ENCODE peak calls at places on chromosomes 16 and 17, in five cellular contexts. One of them, this sample, is unnamed.

GRCh38 chr16:10228779-10229178 is 46.6 kb upstream of the GRIN2A start:
- DNase-seq in effector memory CD4-positive, alpha-beta T cell: no peak
- DNase-seq in pancreas: no peak
- DNase-seq in mesendoderm: no peak
- DNase-seq in AG09309: no peak
- DNase-seq in this sample: no peak

GRCh38 chr17:74860999-74861553 is 1.4 kb upstream of the GRIN2C start:
- DNase-seq in effector memory CD4-positive, alpha-beta T cell: no peak
- DNase-seq in pancreas: no peak
- DNase-seq in mesendoderm: no peak
- DNase-seq in AG09309: no peak
- DNase-seq in this sample: no peak

GRCh38 chr16:80569440-80570105 is 28.8 kb downstream of the DYNLRB2 start:
- DNase-seq in effector memory CD4-positive, alpha-beta T cell: no peak
- DNase-seq in pancreas: no peak
- DNase-seq in mesendoderm: no peak
- DNase-seq in AG09309: no peak
- DNase-seq in this sample: no peak

GRCh38 chr16:81495321-81496234 is 51.0 kb downstream of the CMIP start:
- DNase-seq in effector memory CD4-positive, alpha-beta T cell: no peak
- DNase-seq in pancreas: no peak
- DNase-seq in mesendoderm: no peak
- DNase-seq in AG09309: no peak
- DNase-seq in this sample: no peak

GRCh38 chr17:64411999-64412771 is 21.5 kb upstream of the PECAM1 start:
- DNase-seq in effector memory CD4-positive, alpha-beta T cell: no peak
- DNase-seq in pancreas: no peak
- DNase-seq in mesendoderm: peak
- DNase-seq in AG09309: no peak
- DNase-seq in this sample: no peak

GRCh38 chr16:80614908-80615696 is 74.3 kb downstream of the DYNLRB2 start:
- DNase-seq in effector memory CD4-positive, alpha-beta T cell: no peak
- DNase-seq in pancreas: no peak
- DNase-seq in mesendoderm: peak
- DNase-seq in AG09309: peak
- DNase-seq in this sample: no peak

GRCh38 chr16:87874639-87875472 is 5.5 kb upstream of the SLC7A5 start:
- DNase-seq in effector memory CD4-positive, alpha-beta T cell: no peak
- DNase-seq in pancreas: no peak
- DNase-seq in mesendoderm: peak
- DNase-seq in AG09309: no peak
- DNase-seq in this sample: no peak

GRCh38 chr16:85523602-85524364 is 89.3 kb upstream of the GSE1 start:
- DNase-seq in effector memory CD4-positive, alpha-beta T cell: no peak
- DNase-seq in pancreas: peak
- DNase-seq in mesendoderm: peak
- DNase-seq in AG09309: no peak
- DNase-seq in this sample: no peak

GRCh38 chr16:85707528-85708095 is 18.9 kb upstream of the GINS2 start:
- DNase-seq in effector memory CD4-positive, alpha-beta T cell: no peak
- DNase-seq in pancreas: no peak
- DNase-seq in mesendoderm: no peak
- DNase-seq in AG09309: no peak
- DNase-seq in this sample: no peak

GRCh38 chr17:58153046-58153445 is 4.9 kb downstream of the OR4D1 start:
- DNase-seq in effector memory CD4-positive, alpha-beta T cell: peak
- DNase-seq in pancreas: no peak
- DNase-seq in mesendoderm: no peak
- DNase-seq in AG09309: no peak
- DNase-seq in this sample: no peak

GRCh38 chr17:82304826-82305726 is 12.3 kb downstream of the CD7 start:
- DNase-seq in effector memory CD4-positive, alpha-beta T cell: no peak
- DNase-seq in pancreas: no peak
- DNase-seq in mesendoderm: no peak
- DNase-seq in AG09309: no peak
- DNase-seq in this sample: no peak

GRCh38 chr17:17682737-17683675 is 1.7 kb downstream of the RAI1 start:
- DNase-seq in effector memory CD4-positive, alpha-beta T cell: peak
- DNase-seq in pancreas: peak
- DNase-seq in mesendoderm: peak
- DNase-seq in AG09309: peak
- DNase-seq in this sample: no peak

GRCh38 chr17:62601438-62601837 is 26.0 kb upstream of the MRC2 start:
- DNase-seq in effector memory CD4-positive, alpha-beta T cell: no peak
- DNase-seq in pancreas: no peak
- DNase-seq in mesendoderm: no peak
- DNase-seq in AG09309: no peak
- DNase-seq in this sample: no peak

GRCh38 chr17:42886283-42887176 is 14.1 kb upstream of the G6PC1 start:
- DNase-seq in effector memory CD4-positive, alpha-beta T cell: no peak
- DNase-seq in pancreas: no peak
- DNase-seq in mesendoderm: no peak
- DNase-seq in AG09309: no peak
- DNase-seq in this sample: no peak

GRCh38 chr17:45298546-45299285 is 18.1 kb downstream of the MAP3K14 start:
- DNase-seq in effector memory CD4-positive, alpha-beta T cell: no peak
- DNase-seq in pancreas: no peak
- DNase-seq in mesendoderm: no peak
- DNase-seq in AG09309: no peak
- DNase-seq in this sample: no peak

GRCh38 chr17:40362696-40363479 is 1.6 kb downstream of the GJD3 start:
- DNase-seq in effector memory CD4-positive, alpha-beta T cell: peak
- DNase-seq in pancreas: peak
- DNase-seq in mesendoderm: peak
- DNase-seq in AG09309: no peak
- DNase-seq in this sample: no peak

GRCh38 chr16:54246454-54246821 is 40.1 kb downstream of the IRX3 start:
- DNase-seq in effector memory CD4-positive, alpha-beta T cell: no peak
- DNase-seq in pancreas: no peak
- DNase-seq in mesendoderm: no peak
- DNase-seq in AG09309: no peak
- DNase-seq in this sample: no peak

GRCh38 chr16:59535298-59535697 is 801.2 kb upstream of the GOT2 start:
- DNase-seq in effector memory CD4-positive, alpha-beta T cell: no peak
- DNase-seq in pancreas: no peak
- DNase-seq in mesendoderm: peak
- DNase-seq in AG09309: no peak
- DNase-seq in this sample: no peak

GRCh38 chr16:85349413-85350145 is 237.3 kb upstream of the CIBAR2 start:
- DNase-seq in effector memory CD4-positive, alpha-beta T cell: no peak
- DNase-seq in pancreas: no peak
- DNase-seq in mesendoderm: no peak
- DNase-seq in AG09309: no peak
- DNase-seq in this sample: no peak

GRCh38 chr17:75778861-75779249 is 5.8 kb upstream of the UNK start:
- DNase-seq in effector memory CD4-positive, alpha-beta T cell: peak
- DNase-seq in pancreas: no peak
- DNase-seq in mesendoderm: no peak
- DNase-seq in AG09309: no peak
- DNase-seq in this sample: no peak

GRCh38 chr16:82404586-82405315 is 222.0 kb upstream of the CDH13 start:
- DNase-seq in effector memory CD4-positive, alpha-beta T cell: no peak
- DNase-seq in pancreas: no peak
- DNase-seq in mesendoderm: no peak
- DNase-seq in AG09309: no peak
- DNase-seq in this sample: no peak

GRCh38 chr17:52606098-52606497 is 447.6 kb upstream of the CA10 start:
- DNase-seq in effector memory CD4-positive, alpha-beta T cell: no peak
- DNase-seq in pancreas: no peak
- DNase-seq in mesendoderm: no peak
- DNase-seq in AG09309: no peak
- DNase-seq in this sample: no peak

GRCh38 chr16:12257926-12258561 is 281.5 kb downstream of the SNX29 start:
- DNase-seq in effector memory CD4-positive, alpha-beta T cell: no peak
- DNase-seq in pancreas: no peak
- DNase-seq in mesendoderm: peak
- DNase-seq in AG09309: no peak
- DNase-seq in this sample: no peak

GRCh38 chr16:28984619-28985135 is at the start of gene LAT:
- DNase-seq in effector memory CD4-positive, alpha-beta T cell: peak
- DNase-seq in pancreas: no peak
- DNase-seq in mesendoderm: no peak
- DNase-seq in AG09309: no peak
- DNase-seq in this sample: no peak

GRCh38 chr16:67147437-67148140 is 3.2 kb downstream of the B3GNT9 start:
- DNase-seq in effector memory CD4-positive, alpha-beta T cell: no peak
- DNase-seq in pancreas: no peak
- DNase-seq in mesendoderm: no peak
- DNase-seq in AG09309: no peak
- DNase-seq in this sample: no peak

DNA sequence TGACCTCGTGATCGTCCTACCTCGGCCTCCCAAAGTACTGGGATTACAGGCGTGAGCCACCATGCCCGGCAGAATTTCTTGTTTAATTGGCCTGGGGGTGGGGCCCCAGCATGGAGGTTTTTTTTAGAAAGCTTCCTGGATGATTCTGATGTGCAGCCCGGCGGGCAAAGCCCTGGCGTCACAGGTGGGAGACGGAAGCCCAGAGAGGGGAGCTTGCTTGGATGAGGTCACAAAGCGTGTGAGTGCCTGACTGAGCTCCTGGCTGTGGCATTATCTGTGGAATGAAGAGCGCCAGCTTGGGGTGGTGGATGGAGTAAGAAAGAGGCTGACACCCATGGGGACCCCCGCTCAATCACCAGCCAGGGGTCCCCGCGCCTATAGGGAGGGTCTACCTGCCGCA is 4.1 kb downstream of the VASN start:
- DNase-seq in effector memory CD4-positive, alpha-beta T cell: no peak
- DNase-seq in pancreas: peak
- DNase-seq in mesendoderm: no peak
- DNase-seq in AG09309: no peak
- DNase-seq in this sample: no peak
- H3K4me3 ChIP-seq in effector memory CD4-positive, alpha-beta T cell: no peak
- H3K4me3 ChIP-seq in pancreas: no peak
- H3K4me3 ChIP-seq in mesendoderm: no peak
- H3K4me3 ChIP-seq in AG09309: peak
- H3K4me3 ChIP-seq in this sample: no peak

DNA sequence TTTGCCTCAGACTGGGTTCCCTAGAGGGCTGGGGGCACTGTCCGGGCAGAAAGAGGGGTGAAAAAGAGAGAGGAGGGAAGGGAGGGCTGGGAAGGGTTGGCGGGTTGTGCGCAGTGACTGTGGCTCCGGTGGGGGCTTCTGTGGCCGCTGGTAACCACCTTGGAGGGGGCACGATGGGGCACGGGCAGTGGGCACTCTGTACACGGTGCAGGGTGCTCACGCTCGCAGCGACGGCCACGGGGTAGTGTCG is 591 bp downstream of the PLLP start:
- DNase-seq in effector memory CD4-positive, alpha-beta T cell: no peak
- DNase-seq in pancreas: no peak
- DNase-seq in mesendoderm: no peak
- DNase-seq in AG09309: no peak
- DNase-seq in this sample: no peak
- H3K4me3 ChIP-seq in effector memory CD4-positive, alpha-beta T cell: peak
- H3K4me3 ChIP-seq in pancreas: peak
- H3K4me3 ChIP-seq in mesendoderm: no peak
- H3K4me3 ChIP-seq in AG09309: no peak
- H3K4me3 ChIP-seq in this sample: peak

GRCh38 chr17:38559025-38559879 is 46.5 kb downstream of the SRCIN1 start:
- DNase-seq in effector memory CD4-positive, alpha-beta T cell: peak
- DNase-seq in pancreas: peak
- DNase-seq in mesendoderm: peak
- DNase-seq in AG09309: no peak
- DNase-seq in this sample: peak

GRCh38 chr17:38557836-38558750 is 47.7 kb downstream of the SRCIN1 start:
- DNase-seq in effector memory CD4-positive, alpha-beta T cell: peak
- DNase-seq in pancreas: peak
- DNase-seq in mesendoderm: peak
- DNase-seq in AG09309: peak
- DNase-seq in this sample: peak

GRCh38 chr17:38556234-38556633 is 49.5 kb downstream of the SRCIN1 start:
- DNase-seq in effector memory CD4-positive, alpha-beta T cell: no peak
- DNase-seq in pancreas: no peak
- DNase-seq in mesendoderm: no peak
- DNase-seq in AG09309: no peak
- DNase-seq in this sample: no peak

GRCh38 chr17:38558751-38559024 is 47.1 kb downstream of the SRCIN1 start:
- DNase-seq in effector memory CD4-positive, alpha-beta T cell: no peak
- DNase-seq in pancreas: no peak
- DNase-seq in mesendoderm: no peak
- DNase-seq in AG09309: no peak
- DNase-seq in this sample: no peak

DNA sequence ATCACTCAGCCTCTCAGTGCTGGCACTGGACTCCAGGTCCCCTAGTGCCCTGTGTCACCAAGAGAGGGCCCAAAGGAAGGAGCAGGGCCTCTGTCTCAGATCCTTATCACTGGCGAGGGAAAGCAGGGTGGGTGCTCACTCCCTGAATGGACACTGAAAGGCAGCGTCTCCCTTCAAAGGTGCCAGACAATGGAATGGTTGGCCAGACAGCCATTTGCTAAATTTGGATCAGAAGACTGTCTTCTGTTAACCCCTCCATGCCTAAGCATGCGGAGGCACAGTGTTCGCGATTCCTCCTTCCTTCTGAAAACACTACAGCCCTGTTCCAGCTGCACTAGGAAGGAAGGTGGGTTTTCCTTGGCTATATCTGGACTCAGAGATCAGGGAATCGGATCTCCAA is 48.4 kb downstream of the SRCIN1 start:
- DNase-seq in effector memory CD4-positive, alpha-beta T cell: no peak
- DNase-seq in pancreas: no peak
- DNase-seq in mesendoderm: no peak
- DNase-seq in AG09309: no peak
- DNase-seq in this sample: no peak
- H3K4me3 ChIP-seq in effector memory CD4-positive, alpha-beta T cell: no peak
- H3K4me3 ChIP-seq in pancreas: no peak
- H3K4me3 ChIP-seq in mesendoderm: no peak
- H3K4me3 ChIP-seq in AG09309: no peak
- H3K4me3 ChIP-seq in this sample: peak

GRCh38 chr17:79792371-79792871 is 4.5 kb downstream of the CBX8 start:
- DNase-seq in effector memory CD4-positive, alpha-beta T cell: no peak
- DNase-seq in pancreas: no peak
- DNase-seq in mesendoderm: peak
- DNase-seq in AG09309: no peak
- DNase-seq in this sample: no peak
- H3K4me3 ChIP-seq in effector memory CD4-positive, alpha-beta T cell: no peak
- H3K4me3 ChIP-seq in pancreas: no peak
- H3K4me3 ChIP-seq in mesendoderm: no peak
- H3K4me3 ChIP-seq in AG09309: peak
- H3K4me3 ChIP-seq in this sample: no peak

DNA sequence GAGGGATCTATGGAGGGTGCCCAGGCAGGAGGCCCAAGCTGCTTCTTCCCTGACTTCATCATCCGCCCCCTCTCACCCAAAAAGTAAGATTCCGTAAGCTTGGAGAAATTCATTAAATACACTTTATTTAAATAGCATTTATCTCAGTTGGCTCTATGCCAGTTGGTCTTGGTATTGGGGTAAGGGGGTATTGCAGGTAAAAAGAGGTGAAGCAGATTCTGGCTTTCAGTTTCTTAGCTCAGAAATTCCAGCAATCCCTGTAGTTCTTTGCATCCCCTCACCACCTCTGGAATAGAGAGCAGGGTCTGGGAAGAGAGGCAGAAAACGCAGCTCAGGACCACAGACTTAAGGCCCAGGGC is 750 bp upstream of the ALDOC start:
- DNase-seq in effector memory CD4-positive, alpha-beta T cell: no peak
- DNase-seq in pancreas: no peak
- DNase-seq in mesendoderm: no peak
- DNase-seq in AG09309: no peak
- DNase-seq in this sample: no peak
- H3K4me3 ChIP-seq in effector memory CD4-positive, alpha-beta T cell: no peak
- H3K4me3 ChIP-seq in pancreas: no peak
- H3K4me3 ChIP-seq in mesendoderm: no peak
- H3K4me3 ChIP-seq in AG09309: no peak
- H3K4me3 ChIP-seq in this sample: no peak